ENCODE peak calls at places on chromosome 6, in five cellular contexts. One of them, this sample, is unnamed.

GRCh38 chr6:166395778-166396177 is 13.0 kb upstream of the MPC1 start:
- DNase-seq in adipocyte: no peak
- DNase-seq in GM23248: no peak
- DNase-seq in occipital lobe: no peak
- DNase-seq in DMS153: no peak
- DNase-seq in this sample: no peak

GRCh38 chr6:116866281-116866871 is 10.7 kb upstream of the RFX6 start:
- DNase-seq in occipital lobe: no peak
- DNase-seq in DMS153: no peak
- DNase-seq in adipocyte: no peak
- DNase-seq in GM23248: no peak
- DNase-seq in this sample: no peak

GRCh38 chr6:9456241-9456658 is 958.6 kb downstream of the TFAP2A start:
- DNase-seq in occipital lobe: no peak
- DNase-seq in GM23248: no peak
- DNase-seq in DMS153: peak; percentile 19
- DNase-seq in adipocyte: no peak
- DNase-seq in this sample: no peak

GRCh38 chr6:136920858-136921520 is 1.1 kb upstream of the SLC35D3 start:
- DNase-seq in DMS153: no peak
- DNase-seq in occipital lobe: no peak
- DNase-seq in adipocyte: peak; percentile 20
- DNase-seq in GM23248: peak; percentile 40
- DNase-seq in this sample: no peak

GRCh38 chr6:56528412-56528841 is 114.3 kb downstream of the DST start:
- DNase-seq in adipocyte: peak; percentile 76
- DNase-seq in occipital lobe: no peak
- DNase-seq in GM23248: peak; percentile 98
- DNase-seq in DMS153: no peak
- DNase-seq in this sample: no peak

GRCh38 chr6:143901885-143902708 is 37.8 kb downstream of the ZC2HC1B start:
- DNase-seq in adipocyte: peak; percentile 10
- DNase-seq in occipital lobe: no peak
- DNase-seq in DMS153: no peak
- DNase-seq in GM23248: peak; percentile 3
- DNase-seq in this sample: no peak

GRCh38 chr6:52534966-52535390 is 41.9 kb downstream of the TRAM2 start:
- DNase-seq in adipocyte: no peak
- DNase-seq in GM23248: no peak
- DNase-seq in occipital lobe: no peak
- DNase-seq in DMS153: no peak
- DNase-seq in this sample: no peak

GRCh38 chr6:11428895-11429294 is 108.7 kb upstream of the TMEM170B start:
- DNase-seq in adipocyte: peak; percentile 65
- DNase-seq in DMS153: no peak
- DNase-seq in occipital lobe: no peak
- DNase-seq in GM23248: peak; percentile 78
- DNase-seq in this sample: no peak

GRCh38 chr6:3285049-3285639 is 26.4 kb downstream of the PSMG4 start:
- DNase-seq in adipocyte: no peak
- DNase-seq in GM23248: no peak
- DNase-seq in occipital lobe: no peak
- DNase-seq in DMS153: no peak
- DNase-seq in this sample: no peak

GRCh38 chr6:43993881-43994523 is 133.2 kb downstream of the MRPL14 start:
- DNase-seq in adipocyte: no peak
- DNase-seq in DMS153: no peak
- DNase-seq in occipital lobe: no peak
- DNase-seq in GM23248: no peak
- DNase-seq in this sample: no peak

GRCh38 chr6:10847684-10848083 is 9.3 kb upstream of the MAK start:
- DNase-seq in DMS153: no peak
- DNase-seq in adipocyte: peak; percentile 14
- DNase-seq in GM23248: peak; percentile 27
- DNase-seq in occipital lobe: no peak
- DNase-seq in this sample: no peak

GRCh38 chr6:140071115-140071514 is 696.7 kb upstream of the CITED2 start:
- DNase-seq in GM23248: peak; percentile 68
- DNase-seq in adipocyte: peak; percentile 84
- DNase-seq in occipital lobe: no peak
- DNase-seq in DMS153: no peak
- DNase-seq in this sample: no peak

GRCh38 chr6:54307412-54308036 is 717 bp upstream of the TINAG start:
- DNase-seq in GM23248: no peak
- DNase-seq in DMS153: no peak
- DNase-seq in occipital lobe: no peak
- DNase-seq in adipocyte: no peak
- DNase-seq in this sample: no peak

GRCh38 chr6:63802606-63803206 is 167.1 kb downstream of the PHF3 start:
- DNase-seq in adipocyte: peak; percentile 62
- DNase-seq in occipital lobe: no peak
- DNase-seq in DMS153: no peak
- DNase-seq in GM23248: peak; percentile 60
- DNase-seq in this sample: no peak

GRCh38 chr6:24766685-24767462 is 7.9 kb upstream of the GMNN start:
- DNase-seq in GM23248: peak; percentile 68
- DNase-seq in occipital lobe: no peak
- DNase-seq in adipocyte: peak; percentile 72
- DNase-seq in DMS153: no peak
- DNase-seq in this sample: no peak

GRCh38 chr6:75349262-75349984 is 64.8 kb upstream of the TMEM30A start:
- DNase-seq in GM23248: peak; percentile 36
- DNase-seq in DMS153: peak; percentile 19
- DNase-seq in adipocyte: peak; percentile 41
- DNase-seq in occipital lobe: no peak
- DNase-seq in this sample: no peak

GRCh38 chr6:5188646-5189045 is 72.1 kb downstream of the LYRM4 start:
- DNase-seq in occipital lobe: no peak
- DNase-seq in adipocyte: no peak
- DNase-seq in DMS153: no peak
- DNase-seq in GM23248: no peak
- DNase-seq in this sample: no peak

GRCh38 chr6:163085426-163085825 is 329.1 kb upstream of the QKI start:
- DNase-seq in GM23248: no peak
- DNase-seq in occipital lobe: no peak
- DNase-seq in DMS153: no peak
- DNase-seq in adipocyte: no peak
- DNase-seq in this sample: no peak

GRCh38 chr6:45658958-45659357 is 281.2 kb upstream of the SUPT3H start:
- DNase-seq in occipital lobe: no peak
- DNase-seq in DMS153: no peak
- DNase-seq in GM23248: no peak
- DNase-seq in adipocyte: no peak
- DNase-seq in this sample: no peak

GRCh38 chr6:100599088-100599770 is 134.5 kb upstream of the SIM1 start:
- DNase-seq in DMS153: no peak
- DNase-seq in adipocyte: no peak
- DNase-seq in occipital lobe: no peak
- DNase-seq in GM23248: no peak
- DNase-seq in this sample: no peak

This sample was measured in breast epithelium.